ENCODE peak calls at places on chromosome 15, in ten cellular contexts. K, U, C, J, M, T, H, G, E and F are unnamed samples.

GRCh38 chr15:90637693-90638092 is 79.5 kb upstream of the BLM start:
- DNase-seq in K (no peak), U (no peak), C (no peak), J (no peak), M (no peak), T (no peak), H (no peak), G (no peak), E (no peak), F (no peak)

GRCh38 chr15:82275410-82275809 is 12.8 kb downstream of the SAXO2 start:
- DNase-seq in K (no peak), U (no peak), C (no peak), J (no peak), M (no peak), T (no peak), H (no peak), G (no peak), E (no peak), F (no peak)

GRCh38 chr15:31083394-31083790 is 18.1 kb downstream of the TRPM1 start:
- DNase-seq in K (peak; percentile 51), U (no peak), C (no peak), J (no peak), M (no peak), T (no peak), H (no peak), G (no peak), E (no peak), F (no peak)

GRCh38 chr15:56251315-56252091 is 7.8 kb upstream of the RFX7 start:
- DNase-seq in K (no peak), U (no peak), C (no peak), J (no peak), M (no peak), T (no peak), H (no peak), G (no peak), E (no peak), F (no peak)

GRCh38 chr15:70245932-70246622 is 148.4 kb upstream of the TLE3 start:
- DNase-seq in K (peak; percentile 38), U (peak; percentile 55), C (peak; percentile 35), J (peak; percentile 69), M (peak; percentile 62), T (no peak), H (peak; percentile 30), G (no peak), E (no peak), F (no peak)

GRCh38 chr15:82689147-82689546 is 20.5 kb downstream of the AP3B2 start:
- DNase-seq in K (no peak), U (no peak), C (no peak), J (peak; percentile 37), M (no peak), T (no peak), H (no peak), G (no peak), E (no peak), F (no peak)

GRCh38 chr15:85047271-85047948 is 65.8 kb downstream of the PDE8A start:
- DNase-seq in K (peak; percentile 28), U (peak; percentile 56), C (no peak), J (no peak), M (peak; percentile 94), T (peak; percentile 20), H (no peak), G (peak; percentile 97), E (no peak), F (no peak)

GRCh38 chr15:65246026-65246714 is 34.9 kb upstream of the CILP start:
- DNase-seq in K (no peak), U (peak; percentile 55), C (no peak), J (no peak), M (no peak), T (no peak), H (no peak), G (no peak), E (no peak), F (no peak)

GRCh38 chr15:52331490-52332240 is 36.1 kb upstream of the MYO5C start:
- DNase-seq in K (peak; percentile 23), U (no peak), C (peak; percentile 10), J (no peak), M (peak; percentile 44), T (no peak), H (peak; percentile 87), G (peak; percentile 68), E (no peak), F (no peak)

GRCh38 chr15:27592036-27592725 is 506.9 kb downstream of the OCA2 start:
- DNase-seq in K (no peak), U (no peak), C (no peak), J (no peak), M (no peak), T (no peak), H (no peak), G (no peak), E (no peak), F (no peak)

GRCh38 chr15:87604857-87605446 is 651.6 kb downstream of the NTRK3 start:
- DNase-seq in K (no peak), U (no peak), C (no peak), J (no peak), M (peak; percentile 21), T (no peak), H (no peak), G (no peak), E (no peak), F (no peak)

GRCh38 chr15:60009124-60009523 is 5.0 kb downstream of the FOXB1 start:
- DNase-seq in K (no peak), U (no peak), C (no peak), J (no peak), M (no peak), T (no peak), H (no peak), G (no peak), E (no peak), F (no peak)

GRCh38 chr15:66369773-66370651 is 13.5 kb upstream of the TIPIN start:
- DNase-seq in K (no peak), U (no peak), C (no peak), J (no peak), M (peak; percentile 75), T (no peak), H (peak; percentile 68), G (peak; percentile 92), E (no peak), F (no peak)

GRCh38 chr15:89521605-89522004 is 25.2 kb upstream of the RHCG start:
- DNase-seq in K (no peak), U (no peak), C (no peak), J (no peak), M (no peak), T (no peak), H (no peak), G (no peak), E (no peak), F (peak; percentile 24)

GRCh38 chr15:66995257-66995656 is 70.1 kb upstream of the SMAD3 start:
- DNase-seq in K (no peak), U (no peak), C (no peak), J (no peak), M (no peak), T (no peak), H (no peak), G (no peak), E (no peak), F (peak; percentile 64)

GRCh38 chr15:49814709-49815108 is 193.9 kb downstream of the DTWD1 start:
- DNase-seq in K (no peak), U (no peak), C (no peak), J (no peak), M (no peak), T (no peak), H (no peak), G (no peak), E (no peak), F (no peak)

GRCh38 chr15:60605879-60606304 is 127.0 kb upstream of the ICE2 start:
- DNase-seq in K (no peak), U (peak; percentile 52), C (no peak), J (no peak), M (no peak), T (no peak), H (no peak), G (peak; percentile 99), E (no peak), F (no peak)

GRCh38 chr15:29942144-29942543 is 119.9 kb upstream of the TJP1 start:
- DNase-seq in K (no peak), U (no peak), C (no peak), J (no peak), M (no peak), T (no peak), H (no peak), G (no peak), E (no peak), F (no peak)

GRCh38 chr15:29094711-29095110 is 174.9 kb downstream of the NSMCE3 start:
- DNase-seq in K (no peak), U (no peak), C (no peak), J (no peak), M (no peak), T (no peak), H (no peak), G (no peak), E (no peak), F (no peak)

GRCh38 chr15:53588773-53589172 is 170.7 kb downstream of the WDR72 start:
- DNase-seq in K (no peak), U (no peak), C (no peak), J (no peak), M (peak; percentile 25), T (no peak), H (no peak), G (no peak), E (no peak), F (no peak)

GRCh38 chr15:67785431-67785830 is 39.9 kb upstream of the SKOR1 start:
- DNase-seq in K (no peak), U (no peak), C (no peak), J (no peak), M (no peak), T (no peak), H (no peak), G (no peak), E (no peak), F (peak; percentile 37)

GRCh38 chr15:24621630-24622215 is 53.9 kb upstream of the NPAP1 start:
- DNase-seq in K (no peak), U (no peak), C (no peak), J (no peak), M (no peak), T (no peak), H (no peak), G (no peak), E (no peak), F (peak; percentile 86)
- H3K9me3 ChIP-seq in K (no peaks in the 10 kb centered on the region), U (no peaks in the 10 kb centered on the region), C (peaks cover 41% of the 10 kb centered on the region), J (no peaks in the 10 kb centered on the region), M (peaks cover 7% of the 10 kb centered on the region), T (no peaks in the 10 kb centered on the region), H (no peaks in the 10 kb centered on the region), G (peaks cover 9% of the 10 kb centered on the region), E (no peaks in the 10 kb centered on the region), F (no peaks in the 10 kb centered on the region)

GRCh38 chr15:40593588-40594428 is at the start of gene KNL1:
- DNase-seq in K (peak; percentile 94), U (peak; percentile 90), C (peak; percentile 93), J (peak; percentile 95), M (peak; percentile 64), T (peak; percentile 95), H (peak; percentile 99), G (peak; percentile 100), E (peak; percentile 85), F (peak; percentile 99)
- TF ChIP-seq POLR2A in K (no peak), U (no peak), C (peak; percentile 62), J (no peak), M (no peak), T (no peak), H (peak; percentile 68), G (peak; percentile 83), E (no peak), F (no peak)

GRCh38 chr15:95121191-95121590 is 889.8 kb downstream of the MCTP2 start:
- DNase-seq in K (no peak), U (no peak), C (no peak), J (no peak), M (no peak), T (no peak), H (no peak), G (no peak), E (no peak), F (no peak)
- H3K9me3 ChIP-seq in K (no peaks in the 10 kb centered on the region), U (no peaks in the 10 kb centered on the region), C (no peaks in the 10 kb centered on the region), J (no peaks in the 10 kb centered on the region), M (no peaks in the 10 kb centered on the region), T (no peaks in the 10 kb centered on the region), H (no peaks in the 10 kb centered on the region), G (no peaks in the 10 kb centered on the region), E (no peaks in the 10 kb centered on the region), F (no peaks in the 10 kb centered on the region)

GRCh38 chr15:58331903-58332675 is 99.7 kb upstream of the LIPC start:
- DNase-seq in K (peak; percentile 86), U (peak; percentile 97), C (peak; percentile 93), J (peak; percentile 98), M (peak; percentile 81), T (peak; percentile 94), H (peak; percentile 82), G (peak; percentile 93), E (peak; percentile 87), F (peak; percentile 98)
- TF ChIP-seq POLR2A in K (no peak), U (peak; percentile 13), C (peak; percentile 57), J (no peak), M (peak; percentile 28), T (no peak), H (peak; percentile 76), G (peak; percentile 38), E (no peak), F (no peak)